ENCODE peak calls at places on chromosomes 16 and 17, in five cellular contexts. B is retinal pigment epithelial cell, K is neural crest cell, G is nephron progenitor cell, Q is PC-3. F is an unnamed sample.

GRCh38 chr17:78300962-78301820 is 58.7 kb downstream of the SOCS3 start:
- DNase-seq in Q (peak), G (no peak), B (no peak), K (no peak), F (no peak)

GRCh38 chr17:9810100-9810949 is 11.6 kb downstream of the GSG1L2 start:
- DNase-seq in K (no peak), G (no peak), Q (peak), B (no peak), F (no peak)

GRCh38 chr16:48540222-48540900 is 69.6 kb downstream of the N4BP1 start:
- DNase-seq in G (no peak), K (no peak), Q (no peak), B (no peak), F (no peak)

GRCh38 chr16:78437352-78437968 is 338.0 kb downstream of the WWOX start:
- DNase-seq in B (no peak), Q (peak), K (peak), G (peak), F (peak)

GRCh38 chr16:83900611-83901010 is 1.7 kb downstream of the MLYCD start:
- DNase-seq in Q (no peak), K (no peak), B (no peak), G (no peak), F (no peak)

GRCh38 chr16:88988980-88989791 is 12.2 kb upstream of the CBFA2T3 start:
- DNase-seq in K (no peak), Q (no peak), B (no peak), G (no peak), F (no peak)

GRCh38 chr16:31147574-31147973 is 2.3 kb downstream of the PRSS36 start:
- DNase-seq in B (no peak), K (no peak), Q (no peak), G (no peak), F (no peak)

GRCh38 chr16:72992142-72992601 is 55.8 kb downstream of the ZFHX3 start:
- DNase-seq in B (peak), G (peak), K (peak), Q (no peak), F (no peak)

GRCh38 chr17:69669441-69670178 is 255.1 kb downstream of the MAP2K6 start:
- DNase-seq in K (no peak), B (no peak), Q (peak), G (no peak), F (no peak)

GRCh38 chr17:16517477-16517876 is 25.5 kb upstream of the LRRC75A start:
- DNase-seq in Q (no peak), K (no peak), B (no peak), G (no peak), F (no peak)

GRCh38 chr16:84709609-84710008 is 9.8 kb downstream of the USP10 start:
- DNase-seq in K (no peak), G (no peak), Q (no peak), B (no peak), F (no peak)

GRCh38 chr16:17784073-17784472 is 313.3 kb upstream of the XYLT1 start:
- DNase-seq in B (no peak), Q (peak), G (peak), K (peak), F (no peak)

GRCh38 chr17:40351185-40352043 is 13.1 kb downstream of the GJD3 start:
- DNase-seq in G (peak), B (no peak), Q (no peak), K (no peak), F (no peak)

GRCh38 chr16:10600792-10601443 is 20.5 kb upstream of the EMP2 start:
- DNase-seq in K (no peak), G (no peak), B (no peak), Q (no peak), F (peak)

GRCh38 chr16:67260426-67261063 is 11.8 kb downstream of the SLC9A5 start:
- DNase-seq in G (no peak), B (no peak), K (no peak), Q (peak), F (peak)

GRCh38 chr17:45320931-45321461 is 4.2 kb upstream of the MAP3K14 start:
- DNase-seq in Q (peak), B (peak), G (no peak), K (no peak), F (no peak)

GRCh38 chr17:57406131-57406980 is 150.0 kb downstream of the MSI2 start:
- DNase-seq in Q (peak), K (peak), B (peak), G (peak), F (no peak)

GRCh38 chr17:75128694-75129505 is 2.6 kb downstream of the NT5C start:
- DNase-seq in Q (no peak), B (no peak), K (no peak), G (no peak), F (no peak)

GRCh38 chr17:75769536-75769935 is 4.5 kb upstream of the GALK1 start:
- DNase-seq in G (no peak), Q (no peak), B (no peak), K (no peak), F (no peak)

DNA sequence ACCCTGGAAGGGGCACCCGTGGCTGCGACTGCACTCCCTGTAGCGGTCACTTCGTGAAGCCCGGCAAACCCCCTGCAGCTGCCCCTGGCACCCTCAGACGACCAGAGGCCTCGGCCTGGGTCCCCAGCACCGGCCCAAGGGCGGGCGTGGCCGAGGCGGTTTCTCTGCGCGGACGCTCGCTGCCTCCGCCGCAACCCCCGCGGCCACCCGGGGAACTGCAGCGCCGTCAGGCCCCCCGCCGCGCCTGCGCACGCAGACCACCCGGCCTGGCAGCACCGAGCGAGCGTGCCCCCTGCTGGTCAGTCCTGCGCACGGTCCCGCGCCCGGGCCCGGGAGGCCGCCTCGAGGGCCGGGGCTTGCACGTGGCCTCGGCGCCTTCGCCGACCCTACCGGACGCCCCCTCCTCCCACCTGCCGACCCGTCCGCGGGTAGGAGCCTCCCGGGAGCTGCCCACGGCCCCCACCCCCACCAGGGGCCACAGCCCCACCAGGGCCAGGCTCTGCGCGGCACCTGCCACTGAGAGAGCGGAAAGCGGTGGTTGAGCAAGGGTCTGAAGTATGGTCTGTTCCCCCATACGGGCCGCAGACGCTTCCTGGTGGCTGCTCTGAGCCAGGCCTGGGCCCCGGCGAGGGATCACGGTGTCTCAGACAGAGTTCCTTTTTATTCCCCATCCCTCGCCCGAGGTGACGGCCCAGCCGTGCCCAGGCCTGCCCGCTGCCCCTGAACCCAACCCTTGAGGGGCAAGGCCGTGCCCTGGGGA is 11.5 kb upstream of the HS3ST6 start:
- DNase-seq in B (no peak), K (peak), Q (peak), G (peak), F (peak)
- TF ChIP-seq CTCF in B (peak), K (peak), Q (peak), G (peak), F (peak)

GRCh38 chr17:44081681-44082080 is 11.1 kb downstream of the G6PC3 start:
- DNase-seq in B (no peak), Q (no peak), K (no peak), G (no peak), F (no peak)

GRCh38 chr17:44082206-44082605 is 11.7 kb downstream of the G6PC3 start:
- DNase-seq in B (no peak), K (no peak), G (no peak), Q (no peak), F (no peak)

GRCh38 chr17:44083250-44083849 is 12.8 kb downstream of the G6PC3 start:
- DNase-seq in B (no peak), K (no peak), G (no peak), Q (peak), F (no peak)

GRCh38 chr17:44084921-44085320 is 14.4 kb downstream of the G6PC3 start:
- DNase-seq in B (no peak), G (no peak), Q (no peak), K (no peak), F (no peak)

DNA sequence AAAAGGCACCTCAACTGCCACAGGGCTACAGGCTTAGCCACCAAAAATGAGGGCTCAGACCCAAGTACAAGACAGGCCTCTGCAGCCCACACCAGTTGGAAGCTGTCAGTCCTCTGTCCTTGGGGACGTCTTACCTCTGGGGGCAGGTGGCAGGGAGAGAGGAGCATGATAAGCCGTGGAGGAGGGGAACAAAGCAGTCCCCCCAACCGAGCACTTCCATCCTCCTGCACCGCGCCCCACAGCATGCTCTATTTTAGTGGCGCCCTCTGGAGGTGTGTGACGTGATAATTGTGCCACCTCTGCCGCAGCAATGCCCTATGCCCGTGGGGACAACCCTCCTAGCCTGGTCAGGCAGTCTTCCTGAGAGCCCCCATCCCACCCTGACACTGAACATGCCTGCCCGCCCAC is 13.6 kb downstream of the G6PC3 start:
- DNase-seq in B (no peak), K (no peak), G (peak), Q (peak), F (peak)
- TF ChIP-seq CTCF in B (peak), K (peak), G (peak), Q (peak), F (peak)

GRCh38 chr16:4409081-4409932 is 7.1 kb downstream of the CORO7 start:
- DNase-seq in B (no peak), Q (peak), K (no peak), G (no peak), F (no peak)
- TF ChIP-seq CTCF in B (peak), Q (peak), K (no peak), G (no peak), F (peak)

GRCh38 chr17:27526603-27527002 is 70.4 kb downstream of the KSR1 start:
- DNase-seq in B (no peak), K (no peak), Q (no peak), G (peak), F (peak)

GRCh38 chr17:27530791-27531391 is 74.6 kb downstream of the KSR1 start:
- DNase-seq in Q (no peak), K (no peak), G (no peak), B (no peak), F (no peak)

GRCh38 chr17:27531469-27531948 is 75.3 kb downstream of the KSR1 start:
- DNase-seq in K (no peak), B (no peak), Q (no peak), G (no peak), F (peak)

GRCh38 chr17:27532269-27533067 is 76.2 kb downstream of the KSR1 start:
- DNase-seq in G (no peak), B (no peak), K (no peak), Q (no peak), F (no peak)

DNA sequence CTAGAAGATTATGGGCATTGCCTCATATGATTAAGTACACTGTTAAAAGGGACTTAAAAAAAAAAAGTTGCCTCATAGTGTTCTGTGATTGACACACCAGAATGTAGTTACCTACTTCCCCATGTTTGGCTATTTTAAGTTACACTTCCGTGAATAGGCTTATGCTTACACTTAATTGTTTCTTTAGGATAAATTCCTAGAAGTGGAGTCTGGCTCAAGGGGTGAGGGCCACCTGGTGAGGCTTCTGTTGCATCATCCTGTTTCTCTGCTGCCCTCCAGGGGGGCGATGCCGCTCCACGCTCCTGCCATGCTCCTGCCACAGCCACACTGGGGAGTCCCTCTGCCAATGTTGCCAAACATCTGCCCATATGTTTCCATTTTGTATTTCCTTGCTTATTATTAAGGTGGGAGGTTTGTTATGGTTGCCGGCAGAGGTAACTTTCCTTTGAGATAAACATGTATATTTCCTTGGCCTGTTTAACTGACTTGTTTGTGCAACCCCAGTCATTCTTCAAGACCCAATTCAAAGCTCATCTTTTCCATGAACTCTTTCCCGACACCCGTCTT is 73.1 kb downstream of the KSR1 start:
- DNase-seq in Q (no peak), B (peak), G (no peak), K (no peak), F (no peak)
- TF ChIP-seq CTCF in Q (no peak), B (peak), G (no peak), K (no peak), F (no peak)

GRCh38 chr16:29779474-29779873 is 1.4 kb downstream of the ZG16 start:
- DNase-seq in Q (peak), K (no peak), G (no peak), B (no peak), F (no peak)

GRCh38 chr16:29784157-29784556 is 6.1 kb downstream of the ZG16 start:
- DNase-seq in Q (peak), K (no peak), G (no peak), B (no peak), F (no peak)

GRCh38 chr16:29789775-29790182 is 772 bp upstream of the KIF22 start:
- DNase-seq in B (no peak), G (no peak), Q (no peak), K (no peak), F (no peak)

GRCh38 chr16:29790183-29790948 is at the start of gene KIF22:
- DNase-seq in Q (peak), G (peak), B (peak), K (peak), F (peak)

GRCh38 chr16:29784901-29785500 is 5.5 kb upstream of the KIF22 start:
- DNase-seq in G (peak), B (no peak), Q (no peak), K (peak), F (peak)
- TF ChIP-seq CTCF in G (peak), B (peak), Q (no peak), K (peak), F (peak)

GRCh38 chr17:61307905-61308886 is 91.4 kb upstream of the TBX2 start:
- DNase-seq in Q (peak), G (no peak), K (no peak), B (peak), F (no peak)
- TF ChIP-seq CTCF in Q (no peak), G (no peak), K (no peak), B (no peak), F (no peak)

DNA sequence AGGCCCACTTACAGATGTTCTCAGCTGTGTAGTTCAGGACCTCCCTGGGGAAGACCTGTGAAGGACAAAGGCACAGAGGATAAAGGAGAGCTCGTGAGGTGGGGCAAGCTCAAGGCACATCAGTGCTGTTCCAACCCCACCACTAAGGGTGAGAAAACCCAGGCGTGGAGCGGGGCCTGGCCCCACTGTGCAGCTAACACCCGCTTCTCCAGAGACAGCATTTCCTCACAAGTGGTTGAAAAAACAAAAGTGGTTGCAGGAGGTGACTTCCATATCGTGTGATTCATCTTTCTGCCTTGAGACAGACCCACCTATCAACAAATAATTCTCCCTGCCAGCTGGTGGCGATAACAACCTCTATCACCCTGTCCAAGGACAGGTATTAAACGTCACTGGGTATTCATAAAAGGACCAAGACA is 30.0 kb downstream of the SNN start:
- DNase-seq in B (no peak), Q (peak), G (no peak), K (no peak), F (no peak)
- TF ChIP-seq CTCF in B (peak), Q (peak), G (no peak), K (no peak), F (no peak)